ENCODE peak calls at places on chromosomes 1 and 21, in five cellular contexts. One of them, this sample, is unnamed.

GRCh38 chr21:39004776-39005605 is 178.3 kb downstream of the PSMG1 start:
- DNase-seq in fibroblast of lung: peak
- DNase-seq in K562: peak
- DNase-seq in SK-N-SH: peak
- DNase-seq in neuronal stem cell: no peak
- DNase-seq in this sample: peak

GRCh38 chr1:18396247-18396646 is 84.5 kb upstream of the KLHDC7A start:
- DNase-seq in fibroblast of lung: no peak
- DNase-seq in K562: no peak
- DNase-seq in SK-N-SH: no peak
- DNase-seq in neuronal stem cell: no peak
- DNase-seq in this sample: no peak

GRCh38 chr1:161730050-161730564 is 8.8 kb downstream of the FCRLB start:
- DNase-seq in fibroblast of lung: peak
- DNase-seq in K562: peak
- DNase-seq in SK-N-SH: no peak
- DNase-seq in neuronal stem cell: no peak
- DNase-seq in this sample: no peak

GRCh38 chr1:64536836-64537490 is 67.0 kb downstream of the CACHD1 start:
- DNase-seq in fibroblast of lung: no peak
- DNase-seq in K562: no peak
- DNase-seq in SK-N-SH: no peak
- DNase-seq in neuronal stem cell: no peak
- DNase-seq in this sample: no peak

GRCh38 chr1:178263341-178263740 is 169.4 kb downstream of the RASAL2 start:
- DNase-seq in fibroblast of lung: peak
- DNase-seq in K562: no peak
- DNase-seq in SK-N-SH: no peak
- DNase-seq in neuronal stem cell: no peak
- DNase-seq in this sample: no peak

GRCh38 chr1:15168479-15168878 is 14.9 kb downstream of the TMEM51 start:
- DNase-seq in fibroblast of lung: peak
- DNase-seq in K562: no peak
- DNase-seq in SK-N-SH: no peak
- DNase-seq in neuronal stem cell: no peak
- DNase-seq in this sample: no peak

GRCh38 chr1:147630447-147630846 is 39.9 kb downstream of the ACP6 start:
- DNase-seq in fibroblast of lung: peak
- DNase-seq in K562: no peak
- DNase-seq in SK-N-SH: no peak
- DNase-seq in neuronal stem cell: no peak
- DNase-seq in this sample: no peak

GRCh38 chr1:27350673-27351540 is 9.1 kb downstream of the SYTL1 start:
- DNase-seq in fibroblast of lung: peak
- DNase-seq in K562: peak
- DNase-seq in SK-N-SH: no peak
- DNase-seq in neuronal stem cell: peak
- DNase-seq in this sample: peak

GRCh38 chr1:39391741-39392679 is 99.4 kb upstream of the BMP8A start:
- DNase-seq in fibroblast of lung: peak
- DNase-seq in K562: peak
- DNase-seq in SK-N-SH: no peak
- DNase-seq in neuronal stem cell: no peak
- DNase-seq in this sample: no peak

GRCh38 chr1:27090921-27091320 is 64.0 kb downstream of the SLC9A1 start:
- DNase-seq in fibroblast of lung: no peak
- DNase-seq in K562: no peak
- DNase-seq in SK-N-SH: no peak
- DNase-seq in neuronal stem cell: no peak
- DNase-seq in this sample: no peak

GRCh38 chr1:211260161-211261107 is 1.3 kb downstream of the RCOR3 start:
- DNase-seq in fibroblast of lung: peak
- DNase-seq in K562: peak
- DNase-seq in SK-N-SH: peak
- DNase-seq in neuronal stem cell: peak
- DNase-seq in this sample: peak

GRCh38 chr1:25774921-25775774 is 24.8 kb upstream of the SELENON start:
- DNase-seq in fibroblast of lung: no peak
- DNase-seq in K562: no peak
- DNase-seq in SK-N-SH: peak
- DNase-seq in neuronal stem cell: no peak
- DNase-seq in this sample: no peak

GRCh38 chr1:64898107-64898861 is 68.1 kb downstream of the JAK1 start:
- DNase-seq in fibroblast of lung: peak
- DNase-seq in K562: peak
- DNase-seq in SK-N-SH: no peak
- DNase-seq in neuronal stem cell: no peak
- DNase-seq in this sample: peak

GRCh38 chr1:109197163-109198042 is 16.3 kb upstream of the SARS1 start:
- DNase-seq in fibroblast of lung: peak
- DNase-seq in K562: peak
- DNase-seq in SK-N-SH: no peak
- DNase-seq in neuronal stem cell: peak
- DNase-seq in this sample: no peak

GRCh38 chr1:85611390-85611789 is 30.8 kb downstream of the CCN1 start:
- DNase-seq in fibroblast of lung: peak
- DNase-seq in K562: no peak
- DNase-seq in SK-N-SH: no peak
- DNase-seq in neuronal stem cell: no peak
- DNase-seq in this sample: no peak

GRCh38 chr1:26910343-26911160 is 3.2 kb downstream of the NR0B2 start:
- DNase-seq in fibroblast of lung: no peak
- DNase-seq in K562: peak
- DNase-seq in SK-N-SH: no peak
- DNase-seq in neuronal stem cell: no peak
- DNase-seq in this sample: peak

GRCh38 chr1:109787845-109788605 is 24.3 kb upstream of the EPS8L3 start:
- DNase-seq in fibroblast of lung: no peak
- DNase-seq in K562: no peak
- DNase-seq in SK-N-SH: peak
- DNase-seq in neuronal stem cell: no peak
- DNase-seq in this sample: peak

GRCh38 chr1:201648066-201648910 is 109.4 kb downstream of the NAV1 start:
- DNase-seq in fibroblast of lung: peak
- DNase-seq in K562: peak
- DNase-seq in SK-N-SH: peak
- DNase-seq in neuronal stem cell: peak
- DNase-seq in this sample: peak

GRCh38 chr1:46558141-46558963 is 6.9 kb upstream of the KNCN start:
- DNase-seq in fibroblast of lung: no peak
- DNase-seq in K562: no peak
- DNase-seq in SK-N-SH: no peak
- DNase-seq in neuronal stem cell: peak
- DNase-seq in this sample: no peak

GRCh38 chr1:59666106-59666505 is 148.6 kb upstream of the HOOK1 start:
- DNase-seq in fibroblast of lung: no peak
- DNase-seq in K562: no peak
- DNase-seq in SK-N-SH: no peak
- DNase-seq in neuronal stem cell: no peak
- DNase-seq in this sample: no peak

DNA sequence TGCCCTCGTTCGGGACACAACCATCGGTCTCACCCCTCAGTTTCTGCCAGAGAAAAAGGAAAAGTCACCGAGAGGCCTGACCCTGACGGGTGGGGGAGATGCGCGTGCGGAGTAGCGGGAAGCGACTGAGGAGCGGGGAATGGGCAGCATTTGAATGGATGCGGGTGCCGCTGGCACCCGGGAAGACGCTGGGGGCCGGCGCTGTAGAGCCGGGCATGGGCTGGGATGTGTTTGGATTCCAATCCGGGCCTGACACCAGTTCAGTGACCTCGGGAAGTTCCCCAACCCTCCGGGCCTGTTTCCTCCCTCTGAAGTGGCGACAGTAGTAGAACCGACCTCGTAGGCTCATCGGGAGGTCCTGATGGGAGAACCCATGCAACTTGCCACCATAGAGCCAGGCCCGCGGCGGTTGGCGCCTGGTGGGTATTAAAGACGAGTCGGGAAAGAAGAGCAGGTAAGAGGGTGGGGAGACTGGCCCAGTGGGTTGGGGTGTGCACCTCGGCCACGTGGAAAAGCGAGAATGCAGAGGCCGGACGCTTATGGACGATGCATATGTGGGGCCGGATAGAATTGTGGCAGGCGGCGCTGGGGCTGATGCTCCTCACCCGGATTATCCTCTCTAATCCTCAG is 622 bp upstream of the SLC16A1 start:
- DNase-seq in fibroblast of lung: no peak
- DNase-seq in K562: no peak
- DNase-seq in SK-N-SH: no peak
- DNase-seq in neuronal stem cell: no peak
- DNase-seq in this sample: peak
- H3K9ac ChIP-seq in fibroblast of lung: peak
- H3K9ac ChIP-seq in K562: peak
- H3K9ac ChIP-seq in SK-N-SH: peak
- H3K9ac ChIP-seq in neuronal stem cell: peak
- H3K9ac ChIP-seq in this sample: peak

DNA sequence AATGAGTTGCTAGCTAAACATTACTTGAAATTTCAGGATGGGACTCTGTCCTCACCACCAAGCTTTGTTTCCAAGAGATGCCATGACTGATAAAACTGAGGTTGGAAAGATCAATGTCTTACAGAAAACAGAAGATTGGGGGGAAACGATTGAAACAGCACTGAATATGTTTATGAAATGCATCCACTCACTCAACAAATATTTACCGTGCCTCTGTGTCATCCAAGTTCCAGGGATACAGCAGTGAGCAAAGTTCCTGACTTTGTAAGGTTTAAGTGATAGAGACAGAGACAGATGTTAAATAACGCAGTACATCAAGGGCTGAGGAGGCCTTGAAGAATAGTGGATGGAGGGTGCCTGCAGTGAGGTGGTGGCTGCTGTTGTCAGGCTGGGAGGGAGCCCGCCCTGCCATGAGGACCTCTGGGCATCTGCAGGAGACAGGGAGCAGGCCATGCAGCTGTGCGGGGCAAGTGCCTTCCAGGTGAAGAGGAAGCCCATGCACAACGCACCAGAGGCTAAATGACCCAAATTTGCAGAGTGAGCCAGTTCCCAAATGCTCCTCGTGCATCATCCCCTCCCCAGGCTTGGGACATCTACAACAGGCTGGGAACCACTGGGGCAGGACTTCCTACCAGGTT is 108.0 kb downstream of the HLCS start:
- DNase-seq in fibroblast of lung: no peak
- DNase-seq in K562: no peak
- DNase-seq in SK-N-SH: no peak
- DNase-seq in neuronal stem cell: no peak
- DNase-seq in this sample: no peak
- H3K27ac ChIP-seq in fibroblast of lung: no peak
- H3K27ac ChIP-seq in K562: no peak
- H3K27ac ChIP-seq in SK-N-SH: no peak
- H3K27ac ChIP-seq in neuronal stem cell: no peak
- H3K27ac ChIP-seq in this sample: no peak

GRCh38 chr1:117123274-117123673 is 1.7 kb upstream of the TRIM45 start:
- DNase-seq in fibroblast of lung: no peak
- DNase-seq in K562: no peak
- DNase-seq in SK-N-SH: no peak
- DNase-seq in neuronal stem cell: no peak
- DNase-seq in this sample: no peak

GRCh38 chr1:117122297-117123025 is 912 bp upstream of the TRIM45 start:
- DNase-seq in fibroblast of lung: no peak
- DNase-seq in K562: no peak
- DNase-seq in SK-N-SH: no peak
- DNase-seq in neuronal stem cell: peak
- DNase-seq in this sample: no peak

GRCh38 chr1:117118101-117118500 is 3.4 kb downstream of the TRIM45 start:
- DNase-seq in fibroblast of lung: no peak
- DNase-seq in K562: no peak
- DNase-seq in SK-N-SH: no peak
- DNase-seq in neuronal stem cell: no peak
- DNase-seq in this sample: no peak

GRCh38 chr1:117121589-117122296 is at the start of gene TRIM45:
- DNase-seq in fibroblast of lung: peak
- DNase-seq in K562: peak
- DNase-seq in SK-N-SH: peak
- DNase-seq in neuronal stem cell: peak
- DNase-seq in this sample: peak

GRCh38 chr1:117120774-117121588 is 568 bp downstream of the TRIM45 start:
- DNase-seq in fibroblast of lung: peak
- DNase-seq in K562: no peak
- DNase-seq in SK-N-SH: peak
- DNase-seq in neuronal stem cell: no peak
- DNase-seq in this sample: peak
- H3K4me3 ChIP-seq in fibroblast of lung: peak
- H3K4me3 ChIP-seq in K562: peak
- H3K4me3 ChIP-seq in SK-N-SH: peak
- H3K4me3 ChIP-seq in neuronal stem cell: peak
- H3K4me3 ChIP-seq in this sample: peak

GRCh38 chr1:29171521-29171920 is 10.2 kb downstream of the SRSF4 start:
- DNase-seq in fibroblast of lung: no peak
- DNase-seq in K562: no peak
- DNase-seq in SK-N-SH: no peak
- DNase-seq in neuronal stem cell: no peak
- DNase-seq in this sample: no peak
- H3K9ac ChIP-seq in fibroblast of lung: no peak
- H3K9ac ChIP-seq in K562: no peak
- H3K9ac ChIP-seq in SK-N-SH: no peak
- H3K9ac ChIP-seq in neuronal stem cell: no peak
- H3K9ac ChIP-seq in this sample: no peak

DNA sequence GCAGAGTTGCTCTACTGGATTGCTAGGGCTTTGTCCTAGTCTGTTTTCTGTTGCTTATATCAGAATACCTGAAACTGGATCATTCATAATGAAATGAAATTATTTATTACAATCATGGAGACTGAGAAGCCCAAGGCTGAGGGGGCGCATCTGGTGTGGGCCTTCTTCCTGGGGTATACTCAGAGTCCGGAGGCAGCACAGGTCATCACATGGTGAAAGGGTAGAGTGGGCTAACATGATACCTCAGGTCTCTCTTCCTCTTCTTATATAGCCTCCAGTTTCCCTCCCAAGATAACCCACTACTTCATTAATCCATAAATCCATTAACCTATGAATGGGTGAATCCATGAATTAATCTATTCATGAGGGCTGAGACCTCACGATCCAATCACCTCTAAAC is 667.6 kb upstream of the NCAM2 start:
- DNase-seq in fibroblast of lung: no peak
- DNase-seq in K562: peak
- DNase-seq in SK-N-SH: no peak
- DNase-seq in neuronal stem cell: no peak
- DNase-seq in this sample: no peak
- H3K27ac ChIP-seq in fibroblast of lung: no peak
- H3K27ac ChIP-seq in K562: peak
- H3K27ac ChIP-seq in SK-N-SH: no peak
- H3K27ac ChIP-seq in neuronal stem cell: no peak
- H3K27ac ChIP-seq in this sample: no peak

GRCh38 chr1:4652631-4653327 is 1.6 kb upstream of the AJAP1 start:
- DNase-seq in fibroblast of lung: no peak
- DNase-seq in K562: peak
- DNase-seq in SK-N-SH: peak
- DNase-seq in neuronal stem cell: peak
- DNase-seq in this sample: peak

GRCh38 chr1:4653328-4653660 is 1.1 kb upstream of the AJAP1 start:
- DNase-seq in fibroblast of lung: no peak
- DNase-seq in K562: no peak
- DNase-seq in SK-N-SH: no peak
- DNase-seq in neuronal stem cell: no peak
- DNase-seq in this sample: no peak

GRCh38 chr1:4654764-4655673 is 610 bp downstream of the AJAP1 start:
- DNase-seq in fibroblast of lung: no peak
- DNase-seq in K562: no peak
- DNase-seq in SK-N-SH: peak
- DNase-seq in neuronal stem cell: no peak
- DNase-seq in this sample: no peak

GRCh38 chr1:4655674-4656532 is 1.5 kb downstream of the AJAP1 start:
- DNase-seq in fibroblast of lung: peak
- DNase-seq in K562: peak
- DNase-seq in SK-N-SH: peak
- DNase-seq in neuronal stem cell: peak
- DNase-seq in this sample: no peak

GRCh38 chr1:4653796-4654715 is at the start of gene AJAP1:
- DNase-seq in fibroblast of lung: no peak
- DNase-seq in K562: no peak
- DNase-seq in SK-N-SH: peak
- DNase-seq in neuronal stem cell: no peak
- DNase-seq in this sample: no peak
- H3K4me3 ChIP-seq in fibroblast of lung: no peak
- H3K4me3 ChIP-seq in K562: no peak
- H3K4me3 ChIP-seq in SK-N-SH: no peak
- H3K4me3 ChIP-seq in neuronal stem cell: no peak
- H3K4me3 ChIP-seq in this sample: no peak

This sample was measured in colonic mucosa.